ENCODE peak calls at places on chromosomes 1 and 21, in ten cellular contexts. L is stimulated activated CD4-positive, alpha-beta T cell treated with anti-CD3 and anti-CD28 coated beads, Interleukin-12 subunit alpha, Interleukin-12 subunit beta, amount 100 ng/mL, for 4 hours; M is activated naive CD4-positive, alpha-beta T cell treated with anti-CD3 and anti-CD28 coated beads, Interleukin-2, amount 50 U/mL, for 16 hours; Q is NCI-H774; V is midbrain; U is activated CD8-positive, alpha-beta memory T cell treated with anti-CD3 and anti-CD28 coated beads for 4 hours; I is HCEC 1CT; O is GM13977; R is EL; D is SK-N-SH. B is an unnamed sample.
A peak's percentile ranks its signal among the peaks of the same experiment; 100 is the strongest.

GRCh38 chr1:245225267-245225666 is 70.5 kb downstream of the KIF26B start:
- DNase-seq in L (no peak), M (no peak), Q (no peak), V (no peak), U (no peak), I (no peak), O (no peak), R (no peak), D (no peak), B (no peak)

GRCh38 chr21:19076031-19076430 is 672.4 kb upstream of the TMPRSS15 start:
- DNase-seq in L (no peak), M (no peak), Q (no peak), V (no peak), U (no peak), I (no peak), O (no peak), R (no peak), D (no peak), B (no peak)

GRCh38 chr1:37978541-37978940 is 11.3 kb downstream of the SF3A3 start:
- DNase-seq in L (no peak), M (no peak), Q (no peak), V (no peak), U (no peak), I (no peak), O (no peak), R (no peak), D (no peak), B (no peak)

GRCh38 chr1:179017383-179018326 is 8.0 kb upstream of the FAM20B start:
- DNase-seq in L (no peak), M (no peak), Q (no peak), V (no peak), U (no peak), I (peak; percentile 55), O (no peak), R (peak; percentile 47), D (no peak), B (no peak)

GRCh38 chr1:228989992-228990827 is 254.9 kb downstream of the RHOU start:
- DNase-seq in L (no peak), M (no peak), Q (peak; percentile 47), V (peak; percentile 65), U (no peak), I (no peak), O (no peak), R (no peak), D (peak; percentile 46), B (peak; percentile 39)

GRCh38 chr1:59595774-59596173 is 219.0 kb upstream of the HOOK1 start:
- DNase-seq in L (no peak), M (no peak), Q (peak; percentile 38), V (no peak), U (no peak), I (peak; percentile 84), O (no peak), R (peak; percentile 73), D (no peak), B (no peak)

GRCh38 chr1:239239529-239239928 is 146.8 kb upstream of the CHRM3 start:
- DNase-seq in L (no peak), M (no peak), Q (no peak), V (no peak), U (no peak), I (no peak), O (no peak), R (no peak), D (no peak), B (no peak)

GRCh38 chr1:225470210-225470609 is 42.4 kb upstream of the LBR start:
- DNase-seq in L (no peak), M (no peak), Q (no peak), V (no peak), U (no peak), I (no peak), O (no peak), R (no peak), D (no peak), B (no peak)

GRCh38 chr1:183569141-183569540 is 21.1 kb downstream of the NCF2 start:
- DNase-seq in L (no peak), M (no peak), Q (no peak), V (no peak), U (no peak), I (peak; percentile 17), O (no peak), R (peak; percentile 39), D (no peak), B (no peak)

GRCh38 chr21:42040411-42041180 is 30.4 kb upstream of the ZBTB21 start:
- DNase-seq in L (no peak), M (no peak), Q (no peak), V (no peak), U (no peak), I (peak; percentile 99), O (no peak), R (peak; percentile 100), D (no peak), B (no peak)

GRCh38 chr1:111679541-111679940 is 59.7 kb downstream of the INKA2 start:
- DNase-seq in L (no peak), M (no peak), Q (no peak), V (no peak), U (no peak), I (no peak), O (no peak), R (no peak), D (no peak), B (no peak)

GRCh38 chr1:38094711-38095336 is 48.2 kb upstream of the POU3F1 start:
- DNase-seq in L (no peak), M (no peak), Q (no peak), V (no peak), U (no peak), I (no peak), O (no peak), R (no peak), D (no peak), B (no peak)

GRCh38 chr1:201542166-201543045 is 3.5 kb downstream of the NAV1 start:
- DNase-seq in L (no peak), M (no peak), Q (no peak), V (no peak), U (no peak), I (peak; percentile 76), O (no peak), R (peak; percentile 83), D (no peak), B (no peak)

GRCh38 chr1:7783178-7783711 is 846 bp upstream of the PER3 start:
- DNase-seq in L (no peak), M (no peak), Q (peak; percentile 50), V (peak; percentile 76), U (no peak), I (peak; percentile 64), O (peak; percentile 76), R (peak; percentile 78), D (no peak), B (peak; percentile 64)

GRCh38 chr21:33359446-33359845 is 34.7 kb downstream of the IFNAR1 start:
- DNase-seq in L (no peak), M (no peak), Q (no peak), V (no peak), U (no peak), I (no peak), O (no peak), R (no peak), D (no peak), B (no peak)

GRCh38 chr1:57467825-57468224 is 44.0 kb upstream of the DAB1 start:
- DNase-seq in L (no peak), M (no peak), Q (no peak), V (no peak), U (no peak), I (no peak), O (no peak), R (no peak), D (no peak), B (no peak)

GRCh38 chr1:67831850-67832513 is 1.3 kb downstream of the GNG12 start:
- DNase-seq in L (no peak), M (no peak), Q (no peak), V (peak; percentile 67), U (no peak), I (peak; percentile 85), O (peak; percentile 48), R (peak; percentile 89), D (peak; percentile 75), B (peak; percentile 30)

GRCh38 chr1:219489636-219490035 is 123.3 kb downstream of the ZC3H11B start:
- DNase-seq in L (no peak), M (no peak), Q (no peak), V (no peak), U (no peak), I (no peak), O (no peak), R (no peak), D (no peak), B (no peak)

GRCh38 chr1:46528297-46528955 is 23.0 kb downstream of the KNCN start:
- DNase-seq in L (no peak), M (no peak), Q (no peak), V (no peak), U (no peak), I (peak; percentile 54), O (no peak), R (peak; percentile 60), D (no peak), B (no peak)

GRCh38 chr1:3331564-3331963 is 122.9 kb upstream of the ARHGEF16 start:
- DNase-seq in L (no peak), M (no peak), Q (no peak), V (peak; percentile 26), U (no peak), I (no peak), O (no peak), R (no peak), D (no peak), B (no peak)

GRCh38 chr1:234163267-234163919 is 209.9 kb upstream of the COA6 start:
- DNase-seq in L (no peak), M (no peak), Q (no peak), V (no peak), U (no peak), I (no peak), O (no peak), R (no peak), D (no peak), B (no peak)

GRCh38 chr1:3281735-3282134 is 172.7 kb upstream of the ARHGEF16 start:
- DNase-seq in L (no peak), M (no peak), Q (no peak), V (no peak), U (no peak), I (no peak), O (no peak), R (no peak), D (no peak), B (no peak)

GRCh38 chr1:85042413-85042812 is 5.9 kb downstream of the MCOLN3 start:
- DNase-seq in L (no peak), M (no peak), Q (no peak), V (no peak), U (no peak), I (no peak), O (no peak), R (no peak), D (no peak), B (no peak)

B was measured in SK-N-DZ.